ENCODE peak calls at places on chromosomes 2 and 18, in six cellular contexts. G is astrocyte; D is right atrium auricular region; J is GM06990; Y is lower lobe of right lung; L is naive thymus-derived CD4-positive, alpha-beta T cell. X is an unnamed sample.

GRCh38 chr2:112031916-112032582 is 23.0 kb upstream of the TMEM87B start:
- DNase-seq in G (no peak), D (no peak), J (no peak), Y (peak), L (no peak), X (peak)

GRCh38 chr2:203824653-203825052 is 42.9 kb upstream of the CTLA4 start:
- DNase-seq in G (no peak), D (no peak), J (no peak), Y (no peak), L (no peak), X (no peak)

GRCh38 chr2:174027956-174028355 is 62.8 kb upstream of the SP3 start:
- DNase-seq in G (no peak), D (no peak), J (no peak), Y (no peak), L (no peak), X (no peak)

GRCh38 chr18:7567487-7568425 is 640 bp downstream of the PTPRM start:
- DNase-seq in G (peak), D (peak), J (peak), Y (peak), L (no peak), X (peak)

GRCh38 chr2:158505448-158505934 is 48.7 kb downstream of the PKP4 start:
- DNase-seq in G (no peak), D (no peak), J (no peak), Y (no peak), L (no peak), X (no peak)

GRCh38 chr2:179770029-179770428 is 91.4 kb downstream of the ZNF385B start:
- DNase-seq in G (no peak), D (no peak), J (no peak), Y (no peak), L (no peak), X (no peak)

GRCh38 chr2:215435261-215435808 is 533 bp downstream of the FN1 start:
- DNase-seq in G (no peak), D (no peak), J (peak), Y (peak), L (no peak), X (peak)

GRCh38 chr18:9684901-9685738 is 23.0 kb upstream of the RAB31 start:
- DNase-seq in G (peak), D (peak), J (no peak), Y (no peak), L (no peak), X (peak)

GRCh38 chr2:43685350-43685749 is 9.1 kb upstream of the C1GALT1C1L start:
- DNase-seq in G (no peak), D (no peak), J (no peak), Y (no peak), L (no peak), X (no peak)

GRCh38 chr2:194938066-194938465 is 719.0 kb upstream of the SLC39A10 start:
- DNase-seq in G (no peak), D (no peak), J (no peak), Y (no peak), L (no peak), X (no peak)

GRCh38 chr2:101157272-101157671 is 6.1 kb upstream of the TBC1D8 start:
- DNase-seq in G (no peak), D (no peak), J (no peak), Y (no peak), L (no peak), X (no peak)

GRCh38 chr2:12412898-12413305 is 303.8 kb upstream of the TRIB2 start:
- DNase-seq in G (peak), D (no peak), J (peak), Y (no peak), L (no peak), X (no peak)

GRCh38 chr2:10305715-10306114 is 3.0 kb downstream of the HPCAL1 start:
- DNase-seq in G (no peak), D (no peak), J (no peak), Y (no peak), L (peak), X (no peak)

GRCh38 chr2:69514836-69515235 is 77.6 kb upstream of the NFU1 start:
- DNase-seq in G (no peak), D (no peak), J (no peak), Y (no peak), L (no peak), X (no peak)

GRCh38 chr2:227765788-227766187 is 20.1 kb downstream of the SCYGR8 start:
- DNase-seq in G (no peak), D (no peak), J (no peak), Y (no peak), L (no peak), X (no peak)

GRCh38 chr18:78681934-78682333 is 297.7 kb upstream of the SALL3 start:
- DNase-seq in G (no peak), D (no peak), J (no peak), Y (no peak), L (no peak), X (peak)

GRCh38 chr18:31206787-31207381 is 44.2 kb upstream of the DSC1 start:
- DNase-seq in G (peak), D (peak), J (peak), Y (peak), L (no peak), X (peak)

GRCh38 chr2:19752500-19752899 is 149.3 kb downstream of the TTC32 start:
- DNase-seq in G (no peak), D (no peak), J (no peak), Y (no peak), L (no peak), X (no peak)

GRCh38 chr2:26346454-26347053 is at the start of gene ADGRF3:
- DNase-seq in G (peak), D (peak), J (peak), Y (peak), L (peak), X (peak)

GRCh38 chr18:60024857-60025256 is 125.1 kb downstream of the PMAIP1 start:
- DNase-seq in G (no peak), D (no peak), J (no peak), Y (no peak), L (no peak), X (no peak)

GRCh38 chr2:227447606-227448005 is 24.4 kb upstream of the AGFG1 start:
- DNase-seq in G (peak), D (no peak), J (no peak), Y (no peak), L (no peak), X (no peak)

GRCh38 chr2:20352230-20353216 is 1.9 kb upstream of the PUM2 start:
- DNase-seq in G (no peak), D (no peak), J (no peak), Y (no peak), L (no peak), X (no peak)

GRCh38 chr18:31424383-31424988 is 23.1 kb upstream of the DSG3 start:
- DNase-seq in G (peak), D (no peak), J (no peak), Y (no peak), L (no peak), X (no peak)

GRCh38 chr2:98893871-98894270 is 42.2 kb downstream of the CRACDL start:
- DNase-seq in G (no peak), D (no peak), J (no peak), Y (no peak), L (no peak), X (peak)

GRCh38 chr18:47215554-47216138 is 35.8 kb downstream of the SKOR2 start:
- DNase-seq in G (peak), D (no peak), J (no peak), Y (no peak), L (no peak), X (no peak)

GRCh38 chr2:237137626-237138323 is 52.1 kb downstream of the COPS8 start:
- DNase-seq in G (no peak), D (no peak), J (no peak), Y (no peak), L (no peak), X (no peak)

GRCh38 chr18:45083456-45083855 is 402.8 kb downstream of the SETBP1 start:
- DNase-seq in G (no peak), D (no peak), J (no peak), Y (no peak), L (no peak), X (no peak)

GRCh38 chr2:19536136-19536535 is 177.7 kb upstream of the OSR1 start:
- DNase-seq in G (no peak), D (no peak), J (no peak), Y (no peak), L (no peak), X (no peak)

GRCh38 chr2:27123302-27124150 is at the start of gene ABHD1:
- DNase-seq in G (no peak), D (no peak), J (peak), Y (peak), L (peak), X (peak)

GRCh38 chr2:25115902-25116301 is 52.5 kb downstream of the POMC start:
- DNase-seq in G (peak), D (no peak), J (no peak), Y (no peak), L (no peak), X (no peak)

GRCh38 chr18:59957957-59958356 is 58.2 kb downstream of the PMAIP1 start:
- DNase-seq in G (peak), D (no peak), J (peak), Y (no peak), L (no peak), X (no peak)

GRCh38 chr18:77973745-77974144 is 724.1 kb downstream of the GALR1 start:
- DNase-seq in G (no peak), D (no peak), J (no peak), Y (no peak), L (no peak), X (no peak)

GRCh38 chr2:66301073-66301766 is 133.7 kb upstream of the MEIS1 start:
- DNase-seq in G (peak), D (peak), J (no peak), Y (no peak), L (no peak), X (no peak)
- H3K4me3 ChIP-seq in G (no peak), D (no peak), J (no peak), Y (no peak), L (no peak), X (no peak)

GRCh38 chr2:120912101-120912985 is 176.7 kb downstream of the GLI2 start:
- DNase-seq in G (no peak), D (peak), J (no peak), Y (peak), L (no peak), X (peak)
- H3K4me3 ChIP-seq in G (no peak), D (no peak), J (no peak), Y (no peak), L (no peak), X (no peak)

GRCh38 chr2:232418056-232418455 is 11.4 kb downstream of the ALPG start:
- DNase-seq in G (no peak), D (no peak), J (no peak), Y (peak), L (no peak), X (peak)
- H3K4me3 ChIP-seq in G (no peak), D (no peak), J (no peak), Y (no peak), L (no peak), X (no peak)

GRCh38 chr2:63050186-63050915 is at the start of gene OTX1:
- DNase-seq in G (no peak), D (no peak), J (peak), Y (peak), L (no peak), X (peak)

GRCh38 chr2:63047534-63048281 is 2.9 kb upstream of the OTX1 start:
- DNase-seq in G (no peak), D (no peak), J (peak), Y (peak), L (no peak), X (peak)

GRCh38 chr2:63049291-63050185 is 1.1 kb upstream of the OTX1 start:
- DNase-seq in G (peak), D (no peak), J (peak), Y (no peak), L (no peak), X (no peak)

GRCh38 chr2:63047193-63047533 is 3.5 kb upstream of the OTX1 start:
- DNase-seq in G (no peak), D (no peak), J (no peak), Y (no peak), L (no peak), X (no peak)

GRCh38 chr2:63048367-63049171 is 2.1 kb upstream of the OTX1 start:
- DNase-seq in G (no peak), D (no peak), J (peak), Y (no peak), L (no peak), X (no peak)
- H3K4me3 ChIP-seq in G (peak), D (no peak), J (no peak), Y (no peak), L (no peak), X (no peak)

GRCh38 chr2:172381275-172381608 is 46.1 kb upstream of the ITGA6 start:
- DNase-seq in G (no peak), D (no peak), J (no peak), Y (no peak), L (no peak), X (no peak)
- H3K4me3 ChIP-seq in G (no peak), D (no peak), J (no peak), Y (no peak), L (no peak), X (no peak)

DNA sequence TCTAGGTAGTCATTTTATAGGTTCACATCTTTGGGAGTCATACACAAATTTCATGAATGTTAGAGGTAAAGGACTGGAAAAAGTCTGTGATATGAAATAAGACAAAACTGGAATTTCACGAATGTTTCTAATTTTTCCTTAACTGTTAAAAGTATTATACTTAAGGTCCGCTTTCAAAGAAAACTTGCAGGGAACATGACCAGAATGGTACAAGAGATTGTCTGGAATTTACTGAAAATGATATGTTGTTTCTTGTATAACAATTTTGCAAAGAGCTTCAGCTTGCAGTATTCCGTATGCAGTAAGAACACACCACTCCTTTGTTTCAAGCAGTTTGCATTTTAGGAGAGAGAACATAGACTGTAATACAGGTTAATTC is 1.6 kb downstream of the DDX1 start:
- DNase-seq in G (no peak), D (no peak), J (no peak), Y (no peak), L (no peak), X (no peak)
- H3K4me3 ChIP-seq in G (peak), D (no peak), J (peak), Y (no peak), L (no peak), X (no peak)

DNA sequence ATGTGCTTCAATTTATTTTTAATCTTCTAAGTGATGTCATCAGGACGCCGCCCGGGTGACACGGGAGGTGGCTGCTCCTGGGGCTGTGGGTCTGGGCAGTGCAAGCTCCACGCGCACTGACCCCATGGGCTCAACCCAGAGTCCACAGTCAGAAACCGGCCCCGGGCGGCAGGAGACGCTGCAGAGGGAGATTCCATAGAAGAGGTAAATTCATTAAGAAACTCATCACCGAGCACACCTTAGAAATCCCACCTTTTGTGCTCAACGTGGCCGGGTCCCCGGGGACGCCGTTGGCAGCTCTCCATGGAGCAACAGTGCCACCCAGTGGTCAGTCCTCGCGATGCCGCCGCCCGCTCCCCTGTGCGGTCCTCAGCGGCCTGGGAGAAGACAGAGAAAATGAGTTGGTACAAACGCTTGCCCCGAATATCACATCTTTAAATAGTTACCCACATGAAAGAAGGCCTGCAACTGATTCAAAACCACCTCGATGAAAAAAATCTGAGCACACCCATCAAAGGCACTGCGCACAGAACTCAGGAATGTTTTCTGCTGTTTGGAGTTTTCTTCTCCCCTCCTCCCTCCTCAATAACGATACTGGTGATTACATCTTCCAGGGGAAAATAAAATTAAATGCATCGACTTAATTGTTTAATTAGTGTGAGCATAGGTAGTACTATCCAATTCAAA is 92.6 kb downstream of the CMPK2 start:
- DNase-seq in G (peak), D (no peak), J (peak), Y (peak), L (peak), X (peak)
- H3K4me3 ChIP-seq in G (peak), D (no peak), J (peak), Y (peak), L (no peak), X (no peak)